ENCODE peak calls at places on chromosomes 4 and X, in five cellular contexts. B, P, A, T and H are unnamed samples.

GRCh38 chrX:87391742-87392141 is 125.9 kb upstream of the KLHL4 start:
- DNase-seq in A (no peak), P (no peak), B (no peak), T (no peak), H (no peak)

GRCh38 chrX:150298841-150299551 is 64.1 kb upstream of the MAMLD1 start:
- DNase-seq in A (no peak), T (no peak), P (no peak), B (peak), H (no peak)

GRCh38 chrX:79975605-79976004 is 38.9 kb upstream of the TBX22 start:
- DNase-seq in B (no peak), P (no peak), A (no peak), T (no peak), H (no peak)

GRCh38 chr4:8861576-8862279 is 9.9 kb downstream of the HMX1 start:
- DNase-seq in T (no peak), B (no peak), A (no peak), P (no peak), H (peak)

GRCh38 chr4:107468812-107469211 is 251.2 kb downstream of the PAPSS1 start:
- DNase-seq in B (peak), P (no peak), A (no peak), T (no peak), H (no peak)

GRCh38 chr4:127967141-127967775 is 2.1 kb downstream of the ABHD18 start:
- DNase-seq in A (peak), P (no peak), T (no peak), B (peak), H (no peak)

GRCh38 chrX:12702509-12703091 is 88.6 kb upstream of the PRPS2 start:
- DNase-seq in P (no peak), B (no peak), T (peak), A (peak), H (no peak)

GRCh38 chr4:7705062-7705461 is 234.6 kb downstream of the AFAP1 start:
- DNase-seq in B (no peak), T (no peak), A (no peak), P (no peak), H (peak)

GRCh38 chr4:37890501-37891220 is at the start of gene TBC1D1:
- DNase-seq in P (no peak), B (peak), T (peak), A (peak), H (peak)

GRCh38 chr4:151031831-151032605 is 16.9 kb upstream of the LRBA start:
- DNase-seq in T (no peak), P (no peak), B (peak), A (peak), H (no peak)

GRCh38 chr4:7392438-7393374 is 42.0 kb downstream of the PSAPL1 start:
- DNase-seq in A (peak), B (peak), T (no peak), P (no peak), H (peak)

GRCh38 chr4:154234576-154234975 is 257.0 kb downstream of the DCHS2 start:
- DNase-seq in P (no peak), A (no peak), B (no peak), T (no peak), H (no peak)

GRCh38 chr4:167838686-167839085 is 253.7 kb upstream of the ANXA10 start:
- DNase-seq in B (no peak), A (no peak), P (no peak), T (no peak), H (no peak)

GRCh38 chr4:159105761-159106243 is 2.9 kb downstream of the RAPGEF2 start:
- DNase-seq in B (no peak), T (no peak), A (peak), P (no peak), H (no peak)

GRCh38 chr4:62208921-62209320 is 1008.8 kb downstream of the ADGRL3 start:
- DNase-seq in T (no peak), B (no peak), A (no peak), P (no peak), H (no peak)

GRCh38 chrX:130770615-130771014 is 132.4 kb downstream of the ENOX2 start:
- DNase-seq in B (peak), P (no peak), A (no peak), T (no peak), H (no peak)

GRCh38 chrX:19753368-19753767 is 134.0 kb downstream of the SH3KBP1 start:
- DNase-seq in B (no peak), P (no peak), A (no peak), T (no peak), H (no peak)

GRCh38 chrX:96684339-96685204 is at the start of gene DIAPH2:
- DNase-seq in B (peak), P (peak), A (peak), T (peak), H (peak)
- H4K8ac ChIP-seq in B (peak), P (peak), A (peak), T (no peak), H (no peak)

GRCh38 chr4:138964716-138965426 is 50.7 kb upstream of the NOCT start:
- DNase-seq in A (no peak), T (no peak), B (no peak), P (no peak), H (no peak)
- H2BK12ac ChIP-seq in A (no peak), T (no peak), B (no peak), P (no peak), H (no peak)

DNA sequence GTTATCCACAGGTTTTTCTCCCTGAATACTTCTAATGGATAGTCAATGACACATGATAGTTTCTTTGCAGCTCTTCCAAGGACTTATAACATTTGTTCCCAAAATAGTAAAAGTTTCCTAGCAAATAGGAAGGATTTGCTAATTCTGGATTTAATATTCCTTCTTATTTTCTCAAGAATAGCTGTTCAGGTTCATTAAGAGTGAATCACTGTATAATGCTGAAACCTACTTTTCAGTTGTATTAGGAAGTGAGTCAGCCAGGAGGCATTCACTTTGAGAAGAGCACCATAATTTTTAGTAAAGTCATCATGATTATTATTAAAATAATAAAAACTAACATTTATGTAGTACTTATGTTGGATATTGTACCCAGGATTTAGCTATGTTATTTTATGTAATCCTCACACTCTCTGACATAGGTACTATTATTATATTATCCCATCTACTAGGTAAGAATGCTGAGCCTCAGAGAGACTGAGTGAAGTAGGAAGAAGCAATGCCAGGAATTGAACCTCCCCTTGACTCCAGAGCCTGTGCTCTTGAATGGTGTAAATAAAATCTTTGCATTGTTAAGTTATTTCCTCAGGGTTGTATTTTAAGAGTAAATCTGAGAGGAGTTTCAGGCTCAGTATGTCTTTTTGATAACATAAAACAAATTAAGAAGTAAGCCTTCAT is 114.8 kb downstream of the REELD1 start:
- DNase-seq in A (peak), B (peak), T (no peak), P (no peak), H (no peak)
- H4K8ac ChIP-seq in A (no peak), B (no peak), T (no peak), P (no peak), H (no peak)

GRCh38 chrX:47224266-47224895 is 5.9 kb downstream of the CDK16 start:
- DNase-seq in A (no peak), B (no peak), P (no peak), T (no peak), H (no peak)

GRCh38 chrX:47226531-47227333 is 6.1 kb upstream of the USP11 start:
- DNase-seq in P (no peak), A (no peak), B (no peak), T (no peak), H (no peak)

GRCh38 chrX:47226071-47226470 is 6.7 kb upstream of the USP11 start:
- DNase-seq in B (no peak), T (no peak), P (no peak), A (no peak), H (no peak)

GRCh38 chrX:47223476-47224250 is 5.2 kb downstream of the CDK16 start:
- DNase-seq in B (no peak), T (no peak), P (no peak), A (no peak), H (no peak)

DNA sequence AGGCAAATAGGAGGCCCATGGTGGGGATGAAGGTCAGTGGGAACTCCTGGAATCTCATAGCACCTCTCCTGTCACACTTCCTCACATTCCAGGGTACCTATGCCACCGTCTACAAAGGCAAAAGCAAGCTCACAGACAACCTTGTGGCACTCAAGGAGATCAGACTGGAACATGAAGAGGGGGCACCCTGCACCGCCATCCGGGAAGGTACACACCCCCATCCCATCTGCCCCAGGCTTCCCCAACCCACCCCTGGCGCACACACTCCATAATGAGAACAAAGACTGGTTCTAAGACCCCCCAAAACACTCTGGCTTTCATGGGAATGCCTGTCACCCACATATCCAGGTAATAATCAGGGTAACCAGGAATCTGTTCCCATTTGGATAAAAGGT is 6.4 kb downstream of the CDK16 start:
- DNase-seq in A (no peak), B (no peak), T (no peak), P (no peak), H (no peak)
- H2BK12ac ChIP-seq in A (no peak), B (no peak), T (no peak), P (no peak), H (no peak)